ENCODE peak calls at places on chromosomes 7 and 10, in eight cellular contexts. U is anterior cingulate cortex; K is germinal center; Q is T follicular helper cell; X is stimulated activated CD8-positive, alpha-beta memory T cell treated with anti-CD3 and anti-CD28 coated beads, Interleukin-12 subunit alpha, Interleukin-12 subunit beta, amount 100 ng/mL, for 4 hours; Y is activated T-helper 1 cell treated with anti-CD3 and anti-CD28 coated beads, Interleukin-2, amount 50 U/mL, for 16 hours; G is stimulated activated naive CD8-positive, alpha-beta T cell treated with anti-CD3 and anti-CD28 coated beads, Interleukin-15, amount 100 ng/mL, for 72 hours; F is IMR-90. Z is an unnamed sample.
A peak's percentile ranks its signal among the peaks of the same experiment; 100 is the strongest.

GRCh38 chr10:3857318-3857717 is 72.3 kb upstream of the KLF6 start:
- DNase-seq in G (no peak), U (no peak), X (no peak), Y (no peak), K (no peak), Q (no peak), F (no peak), Z (no peak)

GRCh38 chr10:13939391-13939790 is 352.6 kb downstream of the PRPF18 start:
- DNase-seq in X (no peak), Y (no peak), F (peak; percentile 41), U (no peak), Q (no peak), G (no peak), K (no peak), Z (no peak)

GRCh38 chr10:96673318-96674099 is 46.8 kb downstream of the PIK3AP1 start:
- DNase-seq in F (peak; percentile 63), Y (no peak), G (no peak), U (peak; percentile 4), Q (no peak), K (peak; percentile 80), X (no peak), Z (no peak)

GRCh38 chr10:7408494-7409044 is 2.3 kb downstream of the SFMBT2 start:
- DNase-seq in G (peak; percentile 60), F (peak; percentile 17), X (peak; percentile 43), Y (peak; percentile 8), U (peak; percentile 68), Q (no peak), K (peak; percentile 37), Z (no peak)

GRCh38 chr10:31660301-31660700 is 268.3 kb downstream of the ARHGAP12 start:
- DNase-seq in Q (no peak), G (no peak), U (no peak), F (no peak), Y (no peak), K (no peak), X (no peak), Z (no peak)

GRCh38 chr7:6242561-6242960 is 29.9 kb downstream of the CYTH3 start:
- DNase-seq in Y (no peak), K (no peak), X (no peak), G (no peak), U (no peak), F (peak; percentile 73), Q (no peak), Z (no peak)

GRCh38 chr10:75987610-75988009 is 556.2 kb downstream of the LRMDA start:
- DNase-seq in U (no peak), G (no peak), Y (no peak), X (no peak), K (no peak), Q (no peak), F (no peak), Z (no peak)

GRCh38 chr7:55307123-55307916 is 57.8 kb upstream of the LANCL2 start:
- DNase-seq in U (no peak), Y (no peak), F (peak; percentile 12), G (no peak), K (no peak), X (no peak), Q (no peak), Z (no peak)

GRCh38 chr7:44676776-44677175 is 70.3 kb downstream of the OGDH start:
- DNase-seq in U (no peak), Q (no peak), X (no peak), K (no peak), G (no peak), Y (no peak), F (no peak), Z (no peak)

GRCh38 chr10:14476641-14477407 is 146.1 kb upstream of the FRMD4A start:
- DNase-seq in K (no peak), Q (no peak), F (peak; percentile 77), U (no peak), Y (no peak), X (no peak), G (no peak), Z (no peak)

GRCh38 chr10:83765711-83766110 is 373.6 kb upstream of the GHITM start:
- DNase-seq in G (no peak), X (no peak), F (no peak), K (no peak), U (no peak), Y (no peak), Q (no peak), Z (no peak)

GRCh38 chr10:125005312-125006187 is 63.6 kb downstream of the ZRANB1 start:
- DNase-seq in F (no peak), U (no peak), Q (no peak), K (no peak), Y (no peak), G (no peak), X (no peak), Z (no peak)

GRCh38 chr7:5425507-5426225 is 2.0 kb upstream of the TNRC18 start:
- DNase-seq in Q (no peak), G (no peak), X (no peak), F (peak; percentile 89), U (peak; percentile 63), K (no peak), Y (no peak), Z (peak; percentile 68)

GRCh38 chr7:85114342-85114741 is 72.5 kb downstream of the SEMA3D start:
- DNase-seq in U (no peak), F (no peak), Q (no peak), Y (no peak), K (no peak), G (no peak), X (no peak), Z (no peak)

GRCh38 chr7:82167568-82168314 is 275.8 kb downstream of the CACNA2D1 start:
- DNase-seq in F (no peak), Q (no peak), K (no peak), X (no peak), U (no peak), G (no peak), Y (no peak), Z (peak; percentile 96)

GRCh38 chr7:151411551-151411950 is 1.7 kb upstream of the WDR86 start:
- DNase-seq in X (no peak), F (no peak), K (no peak), Y (no peak), G (no peak), U (no peak), Q (no peak), Z (no peak)

GRCh38 chr7:66306243-66306642 is 101.1 kb downstream of the TPST1 start:
- DNase-seq in U (no peak), K (no peak), Q (no peak), F (peak; percentile 15), X (no peak), G (no peak), Y (no peak), Z (no peak)

GRCh38 chr7:101688183-101688831 is 59.2 kb upstream of the MYL10 start:
- DNase-seq in F (peak; percentile 46), K (peak; percentile 88), U (peak; percentile 58), Y (peak; percentile 66), X (peak; percentile 57), G (peak; percentile 85), Q (peak; percentile 66), Z (peak; percentile 25)

GRCh38 chr7:106773228-106773627 is 91.9 kb upstream of the PIK3CG start:
- DNase-seq in K (no peak), G (no peak), U (no peak), F (no peak), Y (no peak), Q (no peak), X (no peak), Z (no peak)

GRCh38 chr10:127832456-127832855 is 60.3 kb downstream of the CLRN3 start:
- DNase-seq in X (no peak), G (no peak), U (no peak), K (no peak), Y (no peak), Q (no peak), F (no peak), Z (no peak)

GRCh38 chr10:36943534-36943933 is 181.9 kb upstream of the ANKRD30A start:
- DNase-seq in K (no peak), G (no peak), Y (no peak), X (no peak), F (no peak), U (no peak), Q (no peak), Z (no peak)

GRCh38 chr10:114271014-114271778 is 32.1 kb downstream of the VWA2 start:
- DNase-seq in K (no peak), X (no peak), F (no peak), Q (no peak), G (no peak), U (no peak), Y (no peak), Z (no peak)

GRCh38 chr7:116393654-116394053 is 105.9 kb upstream of the CAV2 start:
- DNase-seq in Y (no peak), G (no peak), U (no peak), X (no peak), Q (no peak), F (peak; percentile 49), K (no peak), Z (no peak)

GRCh38 chr10:101485681-101486554 is 102.1 kb downstream of the POLL start:
- DNase-seq in U (no peak), G (no peak), K (no peak), F (no peak), X (no peak), Q (no peak), Y (no peak), Z (peak; percentile 19)

GRCh38 chr7:51219261-51219988 is 97.2 kb downstream of the COBL start:
- DNase-seq in K (no peak), Q (no peak), X (no peak), F (no peak), Y (no peak), U (no peak), G (no peak), Z (no peak)

GRCh38 chr10:61701055-61701705 is 38.5 kb downstream of the CABCOCO1 start:
- DNase-seq in F (peak; percentile 4), K (no peak), X (no peak), Q (no peak), G (no peak), Y (no peak), U (no peak), Z (no peak)

Z was measured in NCI-H748 treated with DMSO at 0.1 percent for 48 hours.